ENCODE peak calls at places on chromosomes 1 and 21, in four cellular contexts. One of them, this sample, is unnamed.

GRCh38 chr1:156073110-156073693 is 9.1 kb downstream of the MEX3A start:
- DNase-seq in left lung: no peak
- DNase-seq in AG04450: no peak
- DNase-seq in cardiac fibroblast: no peak
- DNase-seq in this sample: no peak

GRCh38 chr1:230517326-230517725 is 91.2 kb upstream of the PGBD5 start:
- DNase-seq in cardiac fibroblast: no peak
- DNase-seq in AG04450: no peak
- DNase-seq in left lung: no peak
- DNase-seq in this sample: no peak

GRCh38 chr21:35597750-35598339 is 462.5 kb downstream of the SETD4 start:
- DNase-seq in AG04450: no peak
- DNase-seq in left lung: no peak
- DNase-seq in cardiac fibroblast: no peak
- DNase-seq in this sample: no peak

GRCh38 chr1:229093546-229094336 is 177.2 kb upstream of the RAB4A start:
- DNase-seq in AG04450: no peak
- DNase-seq in left lung: peak; percentile 49
- DNase-seq in cardiac fibroblast: no peak
- DNase-seq in this sample: no peak

GRCh38 chr21:45050786-45051489 is 23.4 kb upstream of the ADARB1 start:
- DNase-seq in cardiac fibroblast: peak; percentile 91
- DNase-seq in AG04450: peak; percentile 92
- DNase-seq in left lung: no peak
- DNase-seq in this sample: peak; percentile 35

GRCh38 chr1:46699670-46700069 is 19.2 kb downstream of the EFCAB14 start:
- DNase-seq in left lung: no peak
- DNase-seq in AG04450: no peak
- DNase-seq in cardiac fibroblast: no peak
- DNase-seq in this sample: no peak

GRCh38 chr1:89598450-89599331 is 34.2 kb upstream of the LRRC8C start:
- DNase-seq in left lung: no peak
- DNase-seq in cardiac fibroblast: peak; percentile 66
- DNase-seq in AG04450: no peak
- DNase-seq in this sample: no peak

GRCh38 chr1:117060441-117061317 is 553 bp downstream of the TTF2 start:
- DNase-seq in AG04450: no peak
- DNase-seq in cardiac fibroblast: peak; percentile 64
- DNase-seq in left lung: no peak
- DNase-seq in this sample: no peak

GRCh38 chr1:171850951-171851350 is 9.7 kb downstream of the DNM3 start:
- DNase-seq in cardiac fibroblast: no peak
- DNase-seq in left lung: no peak
- DNase-seq in AG04450: no peak
- DNase-seq in this sample: no peak

GRCh38 chr1:224223819-224224714 is 41.0 kb downstream of the DEGS1 start:
- DNase-seq in AG04450: peak; percentile 80
- DNase-seq in left lung: no peak
- DNase-seq in cardiac fibroblast: peak; percentile 89
- DNase-seq in this sample: no peak

GRCh38 chr1:162635418-162635817 is 3.2 kb downstream of the DDR2 start:
- DNase-seq in AG04450: no peak
- DNase-seq in cardiac fibroblast: no peak
- DNase-seq in left lung: no peak
- DNase-seq in this sample: no peak

GRCh38 chr1:231124746-231125145 is 37.1 kb upstream of the TRIM67 start:
- DNase-seq in AG04450: no peak
- DNase-seq in left lung: no peak
- DNase-seq in cardiac fibroblast: no peak
- DNase-seq in this sample: no peak

GRCh38 chr1:61130338-61131000 is 48.1 kb downstream of the NFIA start:
- DNase-seq in AG04450: no peak
- DNase-seq in left lung: no peak
- DNase-seq in cardiac fibroblast: no peak
- DNase-seq in this sample: no peak

GRCh38 chr1:219812491-219813221 is 115.7 kb downstream of the SLC30A10 start:
- DNase-seq in AG04450: peak; percentile 54
- DNase-seq in cardiac fibroblast: peak; percentile 74
- DNase-seq in left lung: no peak
- DNase-seq in this sample: no peak

GRCh38 chr1:204249736-204250427 is 36.1 kb upstream of the GOLT1A start:
- DNase-seq in AG04450: no peak
- DNase-seq in cardiac fibroblast: no peak
- DNase-seq in left lung: no peak
- DNase-seq in this sample: no peak

DNA sequence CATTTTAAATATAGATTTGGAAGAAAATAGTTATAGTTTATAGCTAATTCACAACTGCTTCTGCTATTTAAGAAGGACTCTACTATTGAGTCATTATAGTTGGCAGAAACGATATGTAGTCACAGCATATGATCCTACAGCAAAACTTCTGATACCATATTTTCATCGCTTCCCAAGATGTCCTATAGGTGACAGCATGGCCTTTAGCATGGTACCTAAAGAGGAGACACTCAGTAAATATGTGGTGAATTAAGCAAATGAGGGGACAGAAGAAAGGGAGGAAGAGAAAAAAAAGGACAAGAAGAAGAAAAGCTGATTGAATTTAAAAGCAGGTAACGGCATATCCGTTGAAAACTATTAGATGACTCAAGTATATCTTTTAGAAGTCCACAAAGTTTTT is 77.2 kb downstream of the PTGER3 start:
- DNase-seq in AG04450: no peak
- DNase-seq in left lung: no peak
- DNase-seq in cardiac fibroblast: no peak
- DNase-seq in this sample: no peak
- TF ChIP-seq CTCF in AG04450: no peak
- TF ChIP-seq CTCF in left lung: no peak
- TF ChIP-seq CTCF in cardiac fibroblast: no peak
- TF ChIP-seq CTCF in this sample: no peak

DNA sequence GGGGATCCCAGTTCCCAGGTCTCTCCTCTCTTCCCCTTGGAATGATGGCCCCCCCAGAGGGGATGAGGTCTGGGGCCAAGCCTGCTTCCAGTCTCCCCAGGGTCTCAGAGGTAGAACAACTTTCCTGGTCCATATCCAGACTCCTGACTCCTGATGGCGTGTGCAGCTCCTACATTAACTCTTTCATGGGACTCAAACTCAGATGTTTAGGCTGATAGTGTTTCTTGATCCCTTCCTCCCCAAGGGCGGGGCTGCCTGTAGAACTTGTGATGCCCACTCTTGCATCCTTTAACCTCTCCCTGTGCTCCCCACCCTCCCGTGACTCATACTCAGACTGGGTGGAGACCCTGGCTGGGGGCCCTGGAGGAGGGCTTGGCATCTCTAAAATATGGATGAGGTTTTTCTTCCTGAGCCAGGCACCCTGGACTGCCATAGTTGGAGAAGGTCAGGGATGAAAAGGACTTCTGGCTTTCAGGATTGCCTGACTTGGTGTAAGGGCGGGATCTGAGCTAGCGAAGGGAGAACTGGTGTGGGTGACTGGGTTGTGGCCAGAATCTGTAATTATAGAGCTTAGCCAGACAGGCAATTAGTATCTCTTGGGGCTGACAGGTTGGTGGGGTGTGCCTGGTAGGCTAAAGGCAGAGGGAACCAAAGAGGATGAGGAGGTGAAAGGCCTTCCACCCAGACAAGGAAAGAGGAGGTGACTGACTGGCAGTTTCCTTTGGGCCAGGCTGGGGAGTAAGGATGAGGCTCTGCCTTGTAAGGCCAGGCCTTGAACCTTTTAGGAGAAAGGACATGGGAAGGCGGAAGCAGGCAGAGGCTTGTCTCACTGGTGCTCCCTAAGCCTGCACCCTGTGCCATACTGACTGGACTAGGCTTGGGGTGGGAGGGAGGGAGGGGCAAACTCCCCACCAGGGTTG is 1.5 kb downstream of the ATP8B2 start:
- DNase-seq in left lung: no peak
- DNase-seq in AG04450: no peak
- DNase-seq in cardiac fibroblast: peak; percentile 79
- DNase-seq in this sample: no peak
- TF ChIP-seq CTCF in left lung: peak; percentile 8
- TF ChIP-seq CTCF in AG04450: no peak
- TF ChIP-seq CTCF in cardiac fibroblast: no peak
- TF ChIP-seq CTCF in this sample: peak; percentile 67

GRCh38 chr1:105137543-105138444 is 1388.1 kb downstream of the AMY1C start:
- DNase-seq in cardiac fibroblast: no peak
- DNase-seq in left lung: no peak
- DNase-seq in AG04450: no peak
- DNase-seq in this sample: no peak
- TF ChIP-seq CTCF in cardiac fibroblast: no peak
- TF ChIP-seq CTCF in left lung: no peak
- TF ChIP-seq CTCF in AG04450: no peak
- TF ChIP-seq CTCF in this sample: peak; percentile 75

GRCh38 chr1:3482590-3482899 is 28.1 kb downstream of the ARHGEF16 start:
- DNase-seq in cardiac fibroblast: no peak
- DNase-seq in AG04450: no peak
- DNase-seq in left lung: no peak
- DNase-seq in this sample: no peak
- TF ChIP-seq CTCF in cardiac fibroblast: no peak
- TF ChIP-seq CTCF in AG04450: peak; percentile 4
- TF ChIP-seq CTCF in left lung: peak; percentile 29
- TF ChIP-seq CTCF in this sample: peak; percentile 57

GRCh38 chr1:42690477-42691156 is 8.4 kb downstream of the YBX1 start:
- DNase-seq in left lung: no peak
- DNase-seq in AG04450: no peak
- DNase-seq in cardiac fibroblast: peak; percentile 37
- DNase-seq in this sample: no peak
- TF ChIP-seq CTCF in left lung: no peak
- TF ChIP-seq CTCF in AG04450: no peak
- TF ChIP-seq CTCF in cardiac fibroblast: no peak
- TF ChIP-seq CTCF in this sample: peak; percentile 30

GRCh38 chr1:8702121-8702520 is 115.3 kb downstream of the RERE start:
- DNase-seq in left lung: peak; percentile 56
- DNase-seq in cardiac fibroblast: peak; percentile 49
- DNase-seq in AG04450: no peak
- DNase-seq in this sample: no peak

GRCh38 chr1:8699679-8700078 is 117.8 kb downstream of the RERE start:
- DNase-seq in left lung: no peak
- DNase-seq in cardiac fibroblast: no peak
- DNase-seq in AG04450: no peak
- DNase-seq in this sample: no peak

GRCh38 chr1:8705104-8705503 is 112.3 kb downstream of the RERE start:
- DNase-seq in left lung: no peak
- DNase-seq in cardiac fibroblast: no peak
- DNase-seq in AG04450: no peak
- DNase-seq in this sample: no peak

GRCh38 chr1:8706291-8706690 is 111.1 kb downstream of the RERE start:
- DNase-seq in cardiac fibroblast: no peak
- DNase-seq in left lung: no peak
- DNase-seq in AG04450: no peak
- DNase-seq in this sample: no peak

DNA sequence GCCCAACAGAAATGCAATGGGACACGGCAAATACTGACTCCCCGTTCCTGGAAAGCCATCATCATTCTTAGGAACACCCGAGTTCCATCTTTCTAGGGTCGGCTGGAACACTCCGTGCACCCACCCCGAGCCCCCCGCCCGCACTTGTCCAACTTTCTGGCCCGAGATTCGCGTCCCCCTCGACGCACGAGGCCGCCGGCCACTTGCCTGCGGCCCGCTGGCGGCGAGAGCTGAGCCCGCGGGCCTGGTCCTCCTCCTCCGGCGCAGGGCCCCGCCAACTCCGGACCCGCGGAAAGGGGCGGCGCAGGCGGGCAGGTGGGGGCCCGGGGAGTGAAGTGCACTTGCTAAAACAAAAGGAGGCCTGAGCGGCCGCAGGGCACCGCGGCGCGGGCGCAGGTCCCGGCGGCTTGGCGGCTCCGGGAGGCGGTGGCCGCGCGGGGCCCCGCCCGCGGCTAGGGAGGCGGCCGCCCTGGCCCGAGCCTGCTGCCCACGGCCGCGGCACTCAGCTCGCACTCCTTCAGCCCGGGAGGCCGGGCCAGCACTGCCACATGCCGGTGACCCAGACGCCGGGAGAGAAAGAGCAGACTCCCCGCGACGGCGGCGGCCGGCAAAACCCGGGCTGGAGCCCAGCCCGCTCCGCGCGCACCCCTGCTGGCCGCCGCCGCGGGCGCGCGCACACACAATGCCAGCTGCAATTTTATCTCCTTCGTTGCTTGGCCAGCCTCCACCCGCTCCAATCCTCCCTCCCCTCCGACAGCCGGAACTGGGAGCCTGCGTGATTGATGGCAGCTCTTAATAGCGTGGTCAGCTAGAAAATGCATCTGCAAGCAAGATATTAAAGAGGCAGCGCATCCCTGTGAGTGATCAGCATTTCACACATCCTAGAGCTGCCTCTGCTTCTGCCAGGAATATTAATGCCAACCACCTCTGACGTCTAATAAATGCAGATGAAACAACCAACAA is 114.3 kb downstream of the RERE start:
- DNase-seq in cardiac fibroblast: peak; percentile 82
- DNase-seq in AG04450: peak; percentile 68
- DNase-seq in left lung: peak; percentile 93
- DNase-seq in this sample: peak; percentile 96
- TF ChIP-seq CTCF in cardiac fibroblast: no peak
- TF ChIP-seq CTCF in AG04450: peak; percentile 11
- TF ChIP-seq CTCF in left lung: peak; percentile 10
- TF ChIP-seq CTCF in this sample: peak; percentile 58

DNA sequence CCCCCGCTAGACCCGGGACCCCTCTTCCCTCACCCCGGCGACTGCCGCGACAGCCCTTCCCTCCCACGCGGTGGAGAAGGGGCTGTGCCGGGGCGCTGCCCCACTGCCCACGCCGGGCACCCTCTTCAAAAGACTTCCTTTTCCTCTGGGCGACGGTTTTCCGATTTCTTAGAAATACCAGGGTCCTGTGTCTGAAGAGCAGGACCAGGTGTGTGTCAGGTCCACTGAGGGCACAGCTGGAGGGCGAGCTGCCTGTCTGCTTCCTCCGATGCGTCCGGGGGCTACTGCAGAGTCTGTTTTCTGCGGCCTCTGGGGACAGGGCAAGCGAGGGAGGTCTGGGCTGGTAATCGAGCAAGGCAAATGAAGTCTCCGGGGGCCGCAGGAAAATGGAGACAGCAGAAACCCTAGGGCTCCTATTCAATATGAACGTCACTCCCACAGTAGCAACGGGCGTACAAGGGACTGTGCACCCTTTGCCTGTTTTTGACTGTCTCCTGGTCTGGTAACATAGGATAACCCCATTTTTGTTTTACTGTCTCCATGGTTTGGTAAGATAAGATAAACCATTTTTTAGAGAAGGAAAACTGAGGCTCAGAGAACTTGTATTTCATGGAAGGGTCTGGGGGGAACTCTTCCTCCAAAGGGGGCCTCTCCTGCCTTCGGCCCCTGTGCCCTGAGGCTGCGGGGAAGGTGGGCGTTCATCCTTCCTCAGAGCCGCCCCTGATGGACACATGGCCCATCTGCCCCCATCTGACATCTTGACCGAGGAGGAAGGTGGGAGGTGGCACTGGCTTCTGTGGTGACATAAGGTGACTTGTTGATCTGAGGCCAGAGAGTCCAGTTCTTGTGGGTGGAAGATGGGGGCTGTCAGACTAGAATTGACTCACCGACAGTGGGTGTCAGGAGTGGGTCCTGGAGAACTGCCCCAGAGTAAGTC is 970 bp downstream of the TNFRSF1B start:
- DNase-seq in left lung: no peak
- DNase-seq in AG04450: no peak
- DNase-seq in cardiac fibroblast: no peak
- DNase-seq in this sample: no peak
- TF ChIP-seq CTCF in left lung: no peak
- TF ChIP-seq CTCF in AG04450: no peak
- TF ChIP-seq CTCF in cardiac fibroblast: no peak
- TF ChIP-seq CTCF in this sample: no peak